ENCODE peak calls at places on chromosomes 4 and X, in four cellular contexts. D, V, Y and Z are unnamed samples.

GRCh38 chr4:577499-578450 is 1.7 kb upstream of the TMEM271 start:
- DNase-seq in D (no peak), V (peak), Y (no peak), Z (no peak)

GRCh38 chrX:23790147-23790497 is 7.1 kb downstream of the SAT1 start:
- DNase-seq in D (no peak), V (no peak), Y (no peak), Z (no peak)

GRCh38 chr4:15913631-15913970 is 24.9 kb downstream of the FGFBP1 start:
- DNase-seq in D (no peak), V (no peak), Y (no peak), Z (no peak)

GRCh38 chr4:86972997-86973396 is 38.2 kb downstream of the AFF1 start:
- DNase-seq in D (peak), V (peak), Y (no peak), Z (no peak)

GRCh38 chr4:22531226-22531625 is 15.4 kb upstream of the ADGRA3 start:
- DNase-seq in D (no peak), V (no peak), Y (no peak), Z (no peak)

GRCh38 chr4:11743236-11743635 is 314.5 kb upstream of the HS3ST1 start:
- DNase-seq in D (no peak), V (no peak), Y (no peak), Z (no peak)

GRCh38 chr4:119715490-119716445 is 87.2 kb upstream of the PDE5A start:
- DNase-seq in D (no peak), V (no peak), Y (no peak), Z (no peak)

GRCh38 chr4:142435599-142436235 is 410.4 kb downstream of the INPP4B start:
- DNase-seq in D (no peak), V (peak), Y (no peak), Z (no peak)

GRCh38 chr4:60500860-60501259 is 699.3 kb upstream of the ADGRL3 start:
- DNase-seq in D (no peak), V (no peak), Y (no peak), Z (no peak)

GRCh38 chr4:101954351-101954750 is 163.8 kb downstream of the BANK1 start:
- DNase-seq in D (no peak), V (no peak), Y (no peak), Z (no peak)

GRCh38 chr4:11805837-11806236 is 377.1 kb upstream of the HS3ST1 start:
- DNase-seq in D (no peak), V (no peak), Y (no peak), Z (no peak)

GRCh38 chrX:23383411-23383810 is 48.8 kb downstream of the PTCHD1 start:
- DNase-seq in D (no peak), V (no peak), Y (no peak), Z (no peak)

DNA sequence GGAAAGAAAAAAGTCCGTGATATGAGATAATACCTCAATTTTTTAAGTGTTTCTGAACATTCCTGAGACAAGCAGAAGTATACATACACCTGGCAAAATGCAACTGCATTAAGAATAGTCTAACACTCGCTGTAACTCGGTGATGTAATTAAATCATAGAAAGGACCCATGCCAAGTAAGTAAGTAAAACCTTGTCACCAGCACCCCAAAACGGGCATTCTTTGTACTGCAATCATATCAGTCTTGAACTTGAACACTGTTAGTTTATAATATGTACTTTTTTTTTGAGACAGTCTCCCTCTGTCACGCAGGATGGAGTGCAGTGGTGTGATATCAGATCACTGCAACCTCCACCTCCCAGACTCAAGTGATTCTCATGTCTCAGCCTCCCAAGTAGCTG is 47.4 kb downstream of the SMIM14 start:
- DNase-seq in D (no peak), V (no peak), Y (no peak), Z (no peak)
- TF ChIP-seq CTCF in D (no peak), V (no peak), Y (no peak), Z (no peak)

GRCh38 chrX:71532753-71533425 is at the start of gene OGT:
- DNase-seq in D (peak), V (peak), Y (peak), Z (peak)
- TF ChIP-seq CTCF in D (no peak), V (no peak), Y (no peak), Z (no peak)

DNA sequence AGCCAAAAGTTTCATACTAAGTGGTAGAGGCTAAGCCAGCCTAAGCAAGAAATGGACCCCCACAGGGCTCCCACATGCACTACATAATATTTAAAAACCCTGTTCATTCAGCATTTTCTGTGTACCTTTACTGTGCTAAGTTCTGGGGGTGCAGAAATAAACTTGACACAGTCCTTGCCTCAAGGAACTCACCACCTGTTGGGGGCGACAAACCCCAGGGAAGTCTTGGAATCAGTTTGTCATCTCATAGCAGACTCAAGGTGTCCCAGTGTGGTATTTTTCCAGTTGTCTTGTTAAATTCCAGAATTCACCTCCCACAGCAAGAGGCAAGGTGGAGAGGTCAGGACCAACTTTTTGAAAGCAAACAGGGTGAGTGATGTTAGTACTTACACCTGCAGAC is 43.1 kb downstream of the ATG4A start:
- DNase-seq in D (no peak), V (peak), Y (no peak), Z (no peak)
- TF ChIP-seq CTCF in D (no peak), V (peak), Y (no peak), Z (no peak)

GRCh38 chr4:7067523-7068278 is at the start of gene GRPEL1:
- DNase-seq in D (peak), V (peak), Y (peak), Z (peak)
- TF ChIP-seq CTCF in D (peak), V (no peak), Y (no peak), Z (no peak)

DNA sequence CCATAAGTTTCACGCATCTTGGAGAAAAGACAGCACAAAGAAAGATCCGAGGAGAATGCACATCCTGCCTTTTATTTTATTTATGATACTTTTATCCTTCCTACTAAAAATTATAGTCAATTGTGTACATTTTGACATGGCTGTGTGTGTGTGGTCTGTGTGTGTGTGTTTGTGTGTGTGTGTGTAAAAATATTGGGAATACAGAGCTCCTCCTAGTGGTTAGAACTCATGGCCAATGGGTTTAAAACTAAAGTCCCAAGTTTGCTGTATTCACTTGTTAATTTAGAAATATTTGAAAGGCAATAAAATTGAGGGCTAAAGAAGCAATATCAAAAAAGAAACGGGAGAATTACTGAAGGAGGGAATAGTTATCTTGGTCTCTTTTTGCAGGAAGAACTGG is 47.5 kb downstream of the NKX6-1 start:
- DNase-seq in D (no peak), V (no peak), Y (no peak), Z (no peak)
- TF ChIP-seq CTCF in D (no peak), V (peak), Y (no peak), Z (peak)

GRCh38 chr4:114417214-114417613 is 181.4 kb upstream of the UGT8 start:
- DNase-seq in D (no peak), V (no peak), Y (no peak), Z (no peak)
- TF ChIP-seq CTCF in D (no peak), V (peak), Y (no peak), Z (no peak)

GRCh38 chr4:163755013-163755412 is 260.5 kb downstream of the TMA16 start:
- DNase-seq in D (no peak), V (no peak), Y (no peak), Z (no peak)

GRCh38 chr4:163762756-163763155 is 268.3 kb downstream of the TMA16 start:
- DNase-seq in D (no peak), V (no peak), Y (no peak), Z (no peak)

GRCh38 chr4:163758032-163758431 is 263.5 kb downstream of the TMA16 start:
- DNase-seq in D (no peak), V (no peak), Y (no peak), Z (no peak)
- TF ChIP-seq CTCF in D (no peak), V (no peak), Y (no peak), Z (no peak)